ENCODE peak calls at places on chromosomes 16 and 17, in five cellular contexts. One of them, this sample, is unnamed.

GRCh38 chr17:22265807-22266206 is 573.5 kb downstream of the KCNJ18 start:
- DNase-seq in NCI-H1417: no peak
- DNase-seq in germinal center: no peak
- DNase-seq in Kasumi-1: no peak
- DNase-seq in GF-D8: no peak
- DNase-seq in this sample: no peak

GRCh38 chr16:19366384-19366783 is 51.3 kb upstream of the TMC5 start:
- DNase-seq in NCI-H1417: no peak
- DNase-seq in germinal center: no peak
- DNase-seq in Kasumi-1: no peak
- DNase-seq in GF-D8: no peak
- DNase-seq in this sample: no peak

GRCh38 chr16:7555459-7555858 is 222.8 kb downstream of the RBFOX1 start:
- DNase-seq in NCI-H1417: no peak
- DNase-seq in germinal center: no peak
- DNase-seq in Kasumi-1: no peak
- DNase-seq in GF-D8: no peak
- DNase-seq in this sample: no peak

GRCh38 chr17:71472809-71473789 is 647.7 kb upstream of the SOX9 start:
- DNase-seq in NCI-H1417: peak
- DNase-seq in germinal center: peak
- DNase-seq in Kasumi-1: peak
- DNase-seq in GF-D8: peak
- DNase-seq in this sample: peak

GRCh38 chr17:30716461-30717289 is 107.8 kb downstream of the CRLF3 start:
- DNase-seq in NCI-H1417: no peak
- DNase-seq in germinal center: no peak
- DNase-seq in Kasumi-1: peak
- DNase-seq in GF-D8: no peak
- DNase-seq in this sample: no peak

GRCh38 chr17:66531826-66532439 is 229.5 kb downstream of the PRKCA start:
- DNase-seq in NCI-H1417: no peak
- DNase-seq in germinal center: no peak
- DNase-seq in Kasumi-1: no peak
- DNase-seq in GF-D8: no peak
- DNase-seq in this sample: no peak

GRCh38 chr16:85735225-85735722 is 15.6 kb downstream of the C16orf74 start:
- DNase-seq in NCI-H1417: no peak
- DNase-seq in germinal center: peak
- DNase-seq in Kasumi-1: no peak
- DNase-seq in GF-D8: peak
- DNase-seq in this sample: peak

GRCh38 chr17:61536417-61536955 is 54.5 kb downstream of the NACA2 start:
- DNase-seq in NCI-H1417: no peak
- DNase-seq in germinal center: no peak
- DNase-seq in Kasumi-1: no peak
- DNase-seq in GF-D8: no peak
- DNase-seq in this sample: peak

GRCh38 chr17:2227025-2227699 is 76.4 kb downstream of the SMG6 start:
- DNase-seq in NCI-H1417: no peak
- DNase-seq in germinal center: no peak
- DNase-seq in Kasumi-1: no peak
- DNase-seq in GF-D8: no peak
- DNase-seq in this sample: no peak

GRCh38 chr17:56822725-56823124 is 11.0 kb downstream of the C17orf67 start:
- DNase-seq in NCI-H1417: no peak
- DNase-seq in germinal center: no peak
- DNase-seq in Kasumi-1: no peak
- DNase-seq in GF-D8: no peak
- DNase-seq in this sample: no peak

GRCh38 chr17:42530952-42531454 is 5.0 kb upstream of the NAGLU start:
- DNase-seq in NCI-H1417: peak
- DNase-seq in germinal center: no peak
- DNase-seq in Kasumi-1: no peak
- DNase-seq in GF-D8: no peak
- DNase-seq in this sample: no peak

GRCh38 chr17:72134560-72135399 is 14.0 kb downstream of the SOX9 start:
- DNase-seq in NCI-H1417: no peak
- DNase-seq in germinal center: no peak
- DNase-seq in Kasumi-1: no peak
- DNase-seq in GF-D8: no peak
- DNase-seq in this sample: no peak

GRCh38 chr17:43467981-43468541 is 15.7 kb upstream of the DHX8 start:
- DNase-seq in NCI-H1417: no peak
- DNase-seq in germinal center: no peak
- DNase-seq in Kasumi-1: no peak
- DNase-seq in GF-D8: no peak
- DNase-seq in this sample: no peak

GRCh38 chr16:67397812-67398545 is 4.7 kb upstream of the TPPP3 start:
- DNase-seq in NCI-H1417: peak
- DNase-seq in germinal center: no peak
- DNase-seq in Kasumi-1: no peak
- DNase-seq in GF-D8: no peak
- DNase-seq in this sample: no peak

GRCh38 chr16:13421726-13422125 is 498.2 kb upstream of the ERCC4 start:
- DNase-seq in NCI-H1417: no peak
- DNase-seq in germinal center: no peak
- DNase-seq in Kasumi-1: no peak
- DNase-seq in GF-D8: no peak
- DNase-seq in this sample: no peak

GRCh38 chr16:81798311-81799137 is 19.4 kb downstream of the PLCG2 start:
- DNase-seq in NCI-H1417: no peak
- DNase-seq in germinal center: peak
- DNase-seq in Kasumi-1: peak
- DNase-seq in GF-D8: peak
- DNase-seq in this sample: peak

GRCh38 chr17:56047321-56047720 is 106.0 kb upstream of the ANKFN1 start:
- DNase-seq in NCI-H1417: no peak
- DNase-seq in germinal center: no peak
- DNase-seq in Kasumi-1: no peak
- DNase-seq in GF-D8: no peak
- DNase-seq in this sample: no peak

GRCh38 chr17:78724544-78724943 is 57.5 kb downstream of the CYTH1 start:
- DNase-seq in NCI-H1417: peak
- DNase-seq in germinal center: no peak
- DNase-seq in Kasumi-1: no peak
- DNase-seq in GF-D8: no peak
- DNase-seq in this sample: no peak

GRCh38 chr17:80770881-80771611 is 220.6 kb upstream of the CHMP6 start:
- DNase-seq in NCI-H1417: no peak
- DNase-seq in germinal center: no peak
- DNase-seq in Kasumi-1: no peak
- DNase-seq in GF-D8: no peak
- DNase-seq in this sample: no peak

GRCh38 chr17:35932576-35932975 is 2.0 kb upstream of the RDM1 start:
- DNase-seq in NCI-H1417: no peak
- DNase-seq in germinal center: no peak
- DNase-seq in Kasumi-1: no peak
- DNase-seq in GF-D8: no peak
- DNase-seq in this sample: no peak

GRCh38 chr16:4298761-4299522 is 16.9 kb upstream of the GLIS2 start:
- DNase-seq in NCI-H1417: no peak
- DNase-seq in germinal center: peak
- DNase-seq in Kasumi-1: no peak
- DNase-seq in GF-D8: no peak
- DNase-seq in this sample: peak

GRCh38 chr17:73189417-73190099 is 3.3 kb upstream of the COG1 start:
- DNase-seq in NCI-H1417: peak
- DNase-seq in germinal center: no peak
- DNase-seq in Kasumi-1: peak
- DNase-seq in GF-D8: peak
- DNase-seq in this sample: peak

GRCh38 chr17:4658478-4659305 is 17.2 kb upstream of the ALOX15 start:
- DNase-seq in NCI-H1417: no peak
- DNase-seq in germinal center: no peak
- DNase-seq in Kasumi-1: no peak
- DNase-seq in GF-D8: peak
- DNase-seq in this sample: peak

GRCh38 chr17:81193470-81194224 is 27.6 kb upstream of the AATK start:
- DNase-seq in NCI-H1417: no peak
- DNase-seq in germinal center: no peak
- DNase-seq in Kasumi-1: no peak
- DNase-seq in GF-D8: no peak
- DNase-seq in this sample: peak

GRCh38 chr16:81480856-81481821 is 36.5 kb downstream of the CMIP start:
- DNase-seq in NCI-H1417: peak
- DNase-seq in germinal center: peak
- DNase-seq in Kasumi-1: peak
- DNase-seq in GF-D8: peak
- DNase-seq in this sample: peak

GRCh38 chr16:89924298-89924924 is 1.3 kb downstream of the TUBB3 start:
- DNase-seq in NCI-H1417: peak
- DNase-seq in germinal center: peak
- DNase-seq in Kasumi-1: peak
- DNase-seq in GF-D8: no peak
- DNase-seq in this sample: no peak

GRCh38 chr17:47270946-47271705 is 17.5 kb downstream of the ITGB3 start:
- DNase-seq in NCI-H1417: no peak
- DNase-seq in germinal center: no peak
- DNase-seq in Kasumi-1: no peak
- DNase-seq in GF-D8: no peak
- DNase-seq in this sample: no peak

GRCh38 chr17:73343168-73343634 is 31.4 kb upstream of the CDC42EP4 start:
- DNase-seq in NCI-H1417: peak
- DNase-seq in germinal center: no peak
- DNase-seq in Kasumi-1: no peak
- DNase-seq in GF-D8: no peak
- DNase-seq in this sample: no peak

GRCh38 chr17:35038434-35038833 is 25.1 kb downstream of the RFFL start:
- DNase-seq in NCI-H1417: no peak
- DNase-seq in germinal center: no peak
- DNase-seq in Kasumi-1: no peak
- DNase-seq in GF-D8: no peak
- DNase-seq in this sample: no peak

GRCh38 chr16:85162478-85163277 is 50.4 kb upstream of the CIBAR2 start:
- DNase-seq in NCI-H1417: no peak
- DNase-seq in germinal center: no peak
- DNase-seq in Kasumi-1: no peak
- DNase-seq in GF-D8: no peak
- DNase-seq in this sample: no peak

GRCh38 chr17:44082206-44082605 is 11.7 kb downstream of the G6PC3 start:
- DNase-seq in NCI-H1417: no peak
- DNase-seq in germinal center: no peak
- DNase-seq in Kasumi-1: no peak
- DNase-seq in GF-D8: no peak
- DNase-seq in this sample: no peak

GRCh38 chr16:21033707-21034106 is 116.9 kb downstream of the DNAH3 start:
- DNase-seq in NCI-H1417: peak
- DNase-seq in germinal center: no peak
- DNase-seq in Kasumi-1: no peak
- DNase-seq in GF-D8: no peak
- DNase-seq in this sample: no peak

GRCh38 chr17:73304971-73305786 is 6.6 kb downstream of the CDC42EP4 start:
- DNase-seq in NCI-H1417: peak
- DNase-seq in germinal center: no peak
- DNase-seq in Kasumi-1: no peak
- DNase-seq in GF-D8: no peak
- DNase-seq in this sample: no peak

GRCh38 chr16:50351116-50351515 is 17.7 kb downstream of the BRD7 start:
- DNase-seq in NCI-H1417: no peak
- DNase-seq in germinal center: no peak
- DNase-seq in Kasumi-1: no peak
- DNase-seq in GF-D8: no peak
- DNase-seq in this sample: no peak

GRCh38 chr17:76074390-76075363 is at the start of gene GALR2:
- DNase-seq in NCI-H1417: peak
- DNase-seq in germinal center: no peak
- DNase-seq in Kasumi-1: no peak
- DNase-seq in GF-D8: no peak
- DNase-seq in this sample: peak

GRCh38 chr16:67914758-67915622 is 16.7 kb downstream of the CTRL start:
- DNase-seq in NCI-H1417: no peak
- DNase-seq in germinal center: no peak
- DNase-seq in Kasumi-1: no peak
- DNase-seq in GF-D8: no peak
- DNase-seq in this sample: no peak

GRCh38 chr16:29021471-29021870 is 36.6 kb downstream of the LAT start:
- DNase-seq in NCI-H1417: no peak
- DNase-seq in germinal center: no peak
- DNase-seq in Kasumi-1: no peak
- DNase-seq in GF-D8: no peak
- DNase-seq in this sample: no peak